ENCODE peak calls at places on chromosomes 2 and 18, in ten cellular contexts. O is CD8-positive, alpha-beta T cell; N is spleen; W is WERI-Rb-1; D is left lung; L is right lobe of liver; A is sigmoid colon; X is trophoblast cell; U is CD8-positive, alpha-beta memory T cell; F is right atrium auricular region. H is an unnamed sample.
A peak's percentile ranks its signal among the peaks of the same experiment; 100 is the strongest.

GRCh38 chr2:151947524-151948165 is 119.4 kb upstream of the ARL5A start:
- DNase-seq in O (no peak), N (no peak), W (no peak), D (peak; percentile 40), L (no peak), A (no peak), X (peak; percentile 56), U (no peak), F (no peak), H (peak; percentile 6)

GRCh38 chr18:78975282-78975681 is 4.3 kb upstream of the SALL3 start:
- DNase-seq in O (no peak), N (no peak), W (no peak), D (no peak), L (no peak), A (no peak), X (no peak), U (no peak), F (peak; percentile 28), H (no peak)

GRCh38 chr2:129757915-129758421 is 221.5 kb upstream of the RAB6C start:
- DNase-seq in O (no peak), N (peak; percentile 40), W (no peak), D (no peak), L (no peak), A (no peak), X (peak; percentile 46), U (no peak), F (no peak), H (no peak)

GRCh38 chr18:56831988-56832387 is 180.8 kb downstream of the WDR7 start:
- DNase-seq in O (no peak), N (no peak), W (no peak), D (no peak), L (no peak), A (no peak), X (no peak), U (no peak), F (no peak), H (no peak)

GRCh38 chr18:50879302-50880107 is 587 bp downstream of the ME2 start:
- DNase-seq in O (peak; percentile 18), N (no peak), W (peak; percentile 41), D (no peak), L (no peak), A (no peak), X (peak; percentile 56), U (peak; percentile 18), F (no peak), H (peak; percentile 57)

GRCh38 chr18:36580874-36581750 is 247.7 kb downstream of the TPGS2 start:
- DNase-seq in O (no peak), N (no peak), W (no peak), D (no peak), L (no peak), A (no peak), X (no peak), U (no peak), F (peak; percentile 51), H (no peak)

GRCh38 chr2:238948765-238949641 is 101.1 kb downstream of the TWIST2 start:
- DNase-seq in O (no peak), N (peak; percentile 41), W (no peak), D (peak; percentile 18), L (no peak), A (peak; percentile 28), X (no peak), U (no peak), F (peak; percentile 34), H (no peak)

GRCh38 chr18:74731097-74731496 is 133.4 kb downstream of the ZNF407 start:
- DNase-seq in O (no peak), N (no peak), W (no peak), D (no peak), L (no peak), A (no peak), X (peak; percentile 80), U (no peak), F (no peak), H (no peak)

GRCh38 chr18:77526962-77527361 is 277.3 kb downstream of the GALR1 start:
- DNase-seq in O (no peak), N (no peak), W (no peak), D (no peak), L (no peak), A (no peak), X (no peak), U (no peak), F (no peak), H (no peak)

GRCh38 chr18:77530732-77531131 is 281.1 kb downstream of the GALR1 start:
- DNase-seq in O (no peak), N (no peak), W (peak; percentile 89), D (no peak), L (no peak), A (no peak), X (no peak), U (no peak), F (no peak), H (no peak)

GRCh38 chr18:77528877-77529276 is 279.2 kb downstream of the GALR1 start:
- DNase-seq in O (no peak), N (no peak), W (no peak), D (no peak), L (no peak), A (no peak), X (peak; percentile 6), U (no peak), F (no peak), H (no peak)

GRCh38 chr18:77524909-77525308 is 275.3 kb downstream of the GALR1 start:
- DNase-seq in O (no peak), N (no peak), W (no peak), D (no peak), L (no peak), A (no peak), X (no peak), U (no peak), F (no peak), H (no peak)

DNA sequence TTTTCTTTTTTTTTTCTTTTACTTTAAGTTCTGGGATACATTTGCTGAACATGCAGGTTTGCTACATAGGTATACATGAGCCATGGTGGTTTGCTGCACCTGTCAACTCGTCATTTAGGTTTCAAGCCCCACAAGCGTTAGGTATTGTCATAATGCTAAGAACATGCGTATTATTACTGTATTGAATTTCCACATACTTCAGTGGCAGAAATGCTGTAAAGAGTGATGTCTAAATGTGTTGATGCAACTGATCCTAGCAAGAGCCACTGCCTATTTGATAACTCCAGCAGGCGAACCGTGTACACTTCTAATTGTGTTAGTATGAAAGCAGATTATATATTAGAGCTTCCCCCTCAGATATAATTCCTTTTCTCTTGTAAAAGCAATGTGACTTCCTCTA is 279.8 kb downstream of the GALR1 start:
- DNase-seq in O (no peak), N (no peak), W (no peak), D (no peak), L (no peak), A (no peak), X (no peak), U (no peak), F (no peak), H (no peak)
- H3K27ac ChIP-seq in O (no peak overlapping the region), N (no peak overlapping the region), W (no peak overlapping the region), D (no peak overlapping the region), L (no peak overlapping the region), A (no peak overlapping the region), X (no peak overlapping the region), U (no peak overlapping the region), F (no peak overlapping the region), H (no peak overlapping the region)

GRCh38 chr2:42045956-42046748 is 1.7 kb upstream of the PKDCC start:
- DNase-seq in O (no peak), N (no peak), W (peak; percentile 69), D (no peak), L (no peak), A (no peak), X (no peak), U (no peak), F (no peak), H (no peak)

GRCh38 chr2:42047488-42048317 is at the start of gene PKDCC:
- DNase-seq in O (no peak), N (peak; percentile 87), W (peak; percentile 75), D (peak; percentile 82), L (peak; percentile 92), A (peak; percentile 95), X (peak; percentile 66), U (peak; percentile 6), F (peak; percentile 78), H (peak; percentile 32)

GRCh38 chr2:42045389-42045788 is 2.4 kb upstream of the PKDCC start:
- DNase-seq in O (no peak), N (no peak), W (no peak), D (no peak), L (no peak), A (no peak), X (no peak), U (no peak), F (no peak), H (no peak)

GRCh38 chr2:42048318-42049251 is 764 bp downstream of the PKDCC start:
- DNase-seq in O (no peak), N (no peak), W (peak; percentile 35), D (no peak), L (no peak), A (peak; percentile 75), X (peak; percentile 17), U (no peak), F (no peak), H (no peak)

DNA sequence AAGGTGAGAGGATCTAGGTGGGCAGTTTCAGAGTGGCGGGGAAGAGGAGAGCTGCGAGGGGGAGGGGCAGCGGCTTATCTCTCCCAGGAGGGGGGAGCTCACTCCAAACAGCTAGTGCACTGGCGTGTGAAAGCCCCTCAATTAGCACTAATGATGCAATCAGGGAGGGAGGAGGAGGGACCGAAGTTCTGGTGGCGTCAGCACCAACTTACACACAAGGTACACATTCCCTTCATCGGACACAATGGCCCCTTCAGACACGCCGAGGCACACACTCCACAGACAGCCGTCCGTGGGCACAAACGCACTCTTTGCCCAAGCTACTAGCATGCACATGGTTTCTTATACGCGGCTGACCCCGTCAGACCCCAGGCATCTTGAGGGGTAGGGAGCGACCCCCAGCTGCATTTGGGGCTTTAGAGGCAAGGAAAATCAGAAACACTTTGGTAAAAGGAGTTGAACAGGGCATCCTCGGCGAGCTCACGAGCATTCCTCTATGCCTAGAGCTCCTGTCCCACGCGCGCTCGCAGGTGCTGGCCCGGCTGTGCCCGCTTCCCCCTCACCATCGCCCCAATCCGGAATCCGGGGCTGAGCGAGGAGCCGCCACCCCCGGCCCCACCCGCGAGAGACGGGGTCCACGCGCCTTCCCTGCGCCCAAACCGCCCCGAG is 868 bp upstream of the PKDCC start:
- DNase-seq in O (no peak), N (no peak), W (peak; percentile 84), D (no peak), L (no peak), A (peak; percentile 72), X (no peak), U (no peak), F (no peak), H (no peak)
- H3K27ac ChIP-seq in O (no peak overlapping the region), N (peak overlapping the region; percentile 77), W (no peak overlapping the region), D (peak overlapping the region; percentile 48), L (peak overlapping the region; percentile 47), A (peak overlapping the region; percentile 87), X (peak overlapping the region; percentile 13), U (no peak overlapping the region), F (peak overlapping the region; percentile 94), H (peak overlapping the region; percentile 54)

GRCh38 chr2:33110461-33110860 is 163.7 kb downstream of the LTBP1 start:
- DNase-seq in O (no peak), N (no peak), W (no peak), D (no peak), L (no peak), A (no peak), X (peak; percentile 19), U (no peak), F (no peak), H (no peak)

GRCh38 chr2:33107690-33108482 is 161.1 kb downstream of the LTBP1 start:
- DNase-seq in O (no peak), N (no peak), W (no peak), D (no peak), L (no peak), A (no peak), X (peak; percentile 21), U (no peak), F (no peak), H (no peak)

GRCh38 chr2:33111002-33111446 is 164.3 kb downstream of the LTBP1 start:
- DNase-seq in O (no peak), N (no peak), W (no peak), D (no peak), L (no peak), A (no peak), X (peak; percentile 84), U (no peak), F (no peak), H (no peak)

GRCh38 chr2:33106115-33106514 is 159.4 kb downstream of the LTBP1 start:
- DNase-seq in O (no peak), N (no peak), W (no peak), D (no peak), L (no peak), A (no peak), X (no peak), U (no peak), F (no peak), H (no peak)

GRCh38 chr2:33108483-33109443 is 162.0 kb downstream of the LTBP1 start:
- DNase-seq in O (no peak), N (no peak), W (no peak), D (no peak), L (no peak), A (no peak), X (peak; percentile 99), U (no peak), F (no peak), H (no peak)
- H3K27ac ChIP-seq in O (no peak overlapping the region), N (no peak overlapping the region), W (no peak overlapping the region), D (no peak overlapping the region), L (no peak overlapping the region), A (peak overlapping the region; percentile 34), X (no peak overlapping the region), U (no peak overlapping the region), F (peak overlapping the region; percentile 43), H (no peak overlapping the region)

GRCh38 chr2:160612266-160612864 is 118.8 kb upstream of the RBMS1 start:
- DNase-seq in O (no peak), N (no peak), W (no peak), D (no peak), L (no peak), A (no peak), X (no peak), U (no peak), F (no peak), H (no peak)
- H3K27ac ChIP-seq in O (no peak overlapping the region), N (no peak overlapping the region), W (no peak overlapping the region), D (no peak overlapping the region), L (no peak overlapping the region), A (no peak overlapping the region), X (no peak overlapping the region), U (no peak overlapping the region), F (no peak overlapping the region), H (no peak overlapping the region)